ENCODE peak calls at places on chromosome 14, in seven cellular contexts. B is AG04450; L is activated CD8-positive, alpha-beta memory T cell treated with anti-CD3 and anti-CD28 coated beads for 4 hours; F is HT-29; D is fibroblast of lung; N is stimulated activated naive CD4-positive, alpha-beta T cell; I is psoas muscle. G is an unnamed sample.

GRCh38 chr14:52267501-52268190 is at the start of gene PTGDR:
- DNase-seq in F (no peak), L (peak; percentile 28), N (no peak), B (no peak), D (peak; percentile 24), I (peak; percentile 61), G (peak; percentile 21)

GRCh38 chr14:80809663-80810062 is 131.9 kb downstream of the CEP128 start:
- DNase-seq in I (no peak), L (no peak), D (no peak), N (no peak), B (no peak), F (no peak), G (no peak)

GRCh38 chr14:31263485-31264133 is 56.0 kb upstream of the HECTD1 start:
- DNase-seq in B (peak; percentile 99), F (peak; percentile 61), N (no peak), I (no peak), L (no peak), D (peak; percentile 100), G (peak; percentile 98)

GRCh38 chr14:48857366-48857765 is 728.8 kb downstream of the RPS29 start:
- DNase-seq in B (no peak), L (no peak), D (no peak), F (no peak), I (no peak), N (no peak), G (no peak)

GRCh38 chr14:87076146-87076545 is 916.8 kb downstream of the GALC start:
- DNase-seq in B (no peak), I (no peak), N (no peak), D (no peak), L (no peak), F (no peak), G (no peak)

GRCh38 chr14:102817942-102818940 is 41.0 kb downstream of the TRAF3 start:
- DNase-seq in B (no peak), F (no peak), D (peak; percentile 60), N (no peak), I (no peak), L (no peak), G (no peak)

GRCh38 chr14:99517643-99518381 is 36.6 kb downstream of the CCNK start:
- DNase-seq in F (no peak), B (no peak), D (no peak), I (peak; percentile 48), L (no peak), N (no peak), G (no peak)

GRCh38 chr14:22265319-22266140 is 323.5 kb downstream of the DAD1 start:
- DNase-seq in D (peak; percentile 29), F (no peak), B (no peak), I (no peak), N (no peak), L (no peak), G (peak; percentile 74)

GRCh38 chr14:60594077-60594476 is 55.2 kb downstream of the SIX1 start:
- DNase-seq in L (no peak), I (no peak), N (no peak), D (no peak), F (no peak), B (no peak), G (no peak)

GRCh38 chr14:64715146-64715627 is 11.0 kb downstream of the PLEKHG3 start:
- DNase-seq in I (no peak), N (no peak), D (no peak), F (no peak), B (no peak), L (no peak), G (no peak)

G was measured in mesenchymal stem cell.